ENCODE peak calls at places on chromosomes 2 and 18, in eight cellular contexts. One of them, this sample, is unnamed.

GRCh38 chr2:179612108-179612507 is 249.3 kb downstream of the ZNF385B start:
- DNase-seq in T follicular helper cell: no peak
- DNase-seq in fibroblast of gingiva: peak
- DNase-seq in NCI-H1092: no peak
- DNase-seq in hypothalamus: no peak
- DNase-seq in cardiac muscle cell: no peak
- DNase-seq in amniotic stem cell: no peak
- DNase-seq in GM19239: no peak
- DNase-seq in this sample: no peak

GRCh38 chr2:88638743-88639142 is 11.5 kb upstream of the EIF2AK3 start:
- DNase-seq in T follicular helper cell: no peak
- DNase-seq in fibroblast of gingiva: no peak
- DNase-seq in NCI-H1092: no peak
- DNase-seq in hypothalamus: no peak
- DNase-seq in cardiac muscle cell: peak
- DNase-seq in amniotic stem cell: no peak
- DNase-seq in GM19239: no peak
- DNase-seq in this sample: no peak

GRCh38 chr2:38997784-38998183 is 108.1 kb downstream of the ARHGEF33 start:
- DNase-seq in T follicular helper cell: no peak
- DNase-seq in fibroblast of gingiva: peak
- DNase-seq in NCI-H1092: no peak
- DNase-seq in hypothalamus: no peak
- DNase-seq in cardiac muscle cell: peak
- DNase-seq in amniotic stem cell: peak
- DNase-seq in GM19239: no peak
- DNase-seq in this sample: peak

GRCh38 chr18:50986360-50987087 is 18.7 kb downstream of the ELAC1 start:
- DNase-seq in T follicular helper cell: no peak
- DNase-seq in fibroblast of gingiva: peak
- DNase-seq in NCI-H1092: no peak
- DNase-seq in hypothalamus: no peak
- DNase-seq in cardiac muscle cell: no peak
- DNase-seq in amniotic stem cell: no peak
- DNase-seq in GM19239: no peak
- DNase-seq in this sample: no peak

GRCh38 chr2:56088411-56088810 is 95.4 kb upstream of the CCDC85A start:
- DNase-seq in T follicular helper cell: no peak
- DNase-seq in fibroblast of gingiva: no peak
- DNase-seq in NCI-H1092: no peak
- DNase-seq in hypothalamus: no peak
- DNase-seq in cardiac muscle cell: no peak
- DNase-seq in amniotic stem cell: no peak
- DNase-seq in GM19239: no peak
- DNase-seq in this sample: no peak

GRCh38 chr2:135149251-135149650 is 97.2 kb downstream of the RAB3GAP1 start:
- DNase-seq in T follicular helper cell: no peak
- DNase-seq in fibroblast of gingiva: peak
- DNase-seq in NCI-H1092: no peak
- DNase-seq in hypothalamus: no peak
- DNase-seq in cardiac muscle cell: peak
- DNase-seq in amniotic stem cell: no peak
- DNase-seq in GM19239: no peak
- DNase-seq in this sample: no peak

GRCh38 chr2:226673314-226673723 is 126.3 kb downstream of the IRS1 start:
- DNase-seq in T follicular helper cell: no peak
- DNase-seq in fibroblast of gingiva: peak
- DNase-seq in NCI-H1092: no peak
- DNase-seq in hypothalamus: no peak
- DNase-seq in cardiac muscle cell: peak
- DNase-seq in amniotic stem cell: peak
- DNase-seq in GM19239: no peak
- DNase-seq in this sample: no peak

GRCh38 chr2:84989422-84989821 is 18.5 kb downstream of the KCMF1 start:
- DNase-seq in T follicular helper cell: no peak
- DNase-seq in fibroblast of gingiva: no peak
- DNase-seq in NCI-H1092: no peak
- DNase-seq in hypothalamus: no peak
- DNase-seq in cardiac muscle cell: no peak
- DNase-seq in amniotic stem cell: no peak
- DNase-seq in GM19239: no peak
- DNase-seq in this sample: no peak

GRCh38 chr2:200239216-200239615 is 67.3 kb upstream of the SPATS2L start:
- DNase-seq in T follicular helper cell: no peak
- DNase-seq in fibroblast of gingiva: no peak
- DNase-seq in NCI-H1092: no peak
- DNase-seq in hypothalamus: no peak
- DNase-seq in cardiac muscle cell: no peak
- DNase-seq in amniotic stem cell: no peak
- DNase-seq in GM19239: no peak
- DNase-seq in this sample: no peak

GRCh38 chr2:214242797-214243196 is 168.1 kb upstream of the VWC2L start:
- DNase-seq in T follicular helper cell: no peak
- DNase-seq in fibroblast of gingiva: no peak
- DNase-seq in NCI-H1092: no peak
- DNase-seq in hypothalamus: no peak
- DNase-seq in cardiac muscle cell: no peak
- DNase-seq in amniotic stem cell: no peak
- DNase-seq in GM19239: no peak
- DNase-seq in this sample: no peak

GRCh38 chr2:144553379-144553778 is 33.5 kb upstream of the ZEB2 start:
- DNase-seq in T follicular helper cell: no peak
- DNase-seq in fibroblast of gingiva: peak
- DNase-seq in NCI-H1092: no peak
- DNase-seq in hypothalamus: no peak
- DNase-seq in cardiac muscle cell: peak
- DNase-seq in amniotic stem cell: peak
- DNase-seq in GM19239: no peak
- DNase-seq in this sample: peak

GRCh38 chr2:11703700-11704099 is 33.7 kb upstream of the NTSR2 start:
- DNase-seq in T follicular helper cell: no peak
- DNase-seq in fibroblast of gingiva: no peak
- DNase-seq in NCI-H1092: no peak
- DNase-seq in hypothalamus: no peak
- DNase-seq in cardiac muscle cell: no peak
- DNase-seq in amniotic stem cell: no peak
- DNase-seq in GM19239: no peak
- DNase-seq in this sample: no peak

GRCh38 chr2:239292956-239293355 is 107.9 kb downstream of the HDAC4 start:
- DNase-seq in T follicular helper cell: no peak
- DNase-seq in fibroblast of gingiva: no peak
- DNase-seq in NCI-H1092: no peak
- DNase-seq in hypothalamus: no peak
- DNase-seq in cardiac muscle cell: no peak
- DNase-seq in amniotic stem cell: no peak
- DNase-seq in GM19239: no peak
- DNase-seq in this sample: no peak

GRCh38 chr2:82256288-82256687 is 1951.7 kb upstream of the LRRTM1 start:
- DNase-seq in T follicular helper cell: no peak
- DNase-seq in fibroblast of gingiva: no peak
- DNase-seq in NCI-H1092: no peak
- DNase-seq in hypothalamus: no peak
- DNase-seq in cardiac muscle cell: no peak
- DNase-seq in amniotic stem cell: no peak
- DNase-seq in GM19239: no peak
- DNase-seq in this sample: no peak

GRCh38 chr2:121947681-121948080 is 192.2 kb downstream of the TSN start:
- DNase-seq in T follicular helper cell: no peak
- DNase-seq in fibroblast of gingiva: no peak
- DNase-seq in NCI-H1092: no peak
- DNase-seq in hypothalamus: no peak
- DNase-seq in cardiac muscle cell: no peak
- DNase-seq in amniotic stem cell: no peak
- DNase-seq in GM19239: no peak
- DNase-seq in this sample: no peak

GRCh38 chr2:108586631-108587030 is 52.4 kb downstream of the LIMS1 start:
- DNase-seq in T follicular helper cell: no peak
- DNase-seq in fibroblast of gingiva: no peak
- DNase-seq in NCI-H1092: no peak
- DNase-seq in hypothalamus: no peak
- DNase-seq in cardiac muscle cell: no peak
- DNase-seq in amniotic stem cell: no peak
- DNase-seq in GM19239: no peak
- DNase-seq in this sample: no peak

GRCh38 chr2:152730591-152731333 is 12.3 kb downstream of the ARL6IP6 start:
- DNase-seq in T follicular helper cell: peak
- DNase-seq in fibroblast of gingiva: peak
- DNase-seq in NCI-H1092: no peak
- DNase-seq in hypothalamus: no peak
- DNase-seq in cardiac muscle cell: peak
- DNase-seq in amniotic stem cell: no peak
- DNase-seq in GM19239: no peak
- DNase-seq in this sample: no peak

GRCh38 chr2:164954954-164955701 is at the start of gene SLC38A11:
- DNase-seq in T follicular helper cell: no peak
- DNase-seq in fibroblast of gingiva: no peak
- DNase-seq in NCI-H1092: no peak
- DNase-seq in hypothalamus: no peak
- DNase-seq in cardiac muscle cell: peak
- DNase-seq in amniotic stem cell: no peak
- DNase-seq in GM19239: no peak
- DNase-seq in this sample: no peak

GRCh38 chr2:166634706-166635105 is 140.7 kb upstream of the SCN7A start:
- DNase-seq in T follicular helper cell: no peak
- DNase-seq in fibroblast of gingiva: no peak
- DNase-seq in NCI-H1092: no peak
- DNase-seq in hypothalamus: no peak
- DNase-seq in cardiac muscle cell: no peak
- DNase-seq in amniotic stem cell: no peak
- DNase-seq in GM19239: no peak
- DNase-seq in this sample: no peak

GRCh38 chr2:142867161-142867560 is 10.3 kb upstream of the KYNU start:
- DNase-seq in T follicular helper cell: no peak
- DNase-seq in fibroblast of gingiva: no peak
- DNase-seq in NCI-H1092: no peak
- DNase-seq in hypothalamus: no peak
- DNase-seq in cardiac muscle cell: no peak
- DNase-seq in amniotic stem cell: no peak
- DNase-seq in GM19239: no peak
- DNase-seq in this sample: no peak

GRCh38 chr2:68362069-68362468 is 3.0 kb upstream of the PLEK start:
- DNase-seq in T follicular helper cell: peak
- DNase-seq in fibroblast of gingiva: peak
- DNase-seq in NCI-H1092: peak
- DNase-seq in hypothalamus: peak
- DNase-seq in cardiac muscle cell: peak
- DNase-seq in amniotic stem cell: no peak
- DNase-seq in GM19239: no peak
- DNase-seq in this sample: peak

GRCh38 chr2:120134263-120134662 is 88.9 kb downstream of the TMEM185B start:
- DNase-seq in T follicular helper cell: no peak
- DNase-seq in fibroblast of gingiva: peak
- DNase-seq in NCI-H1092: no peak
- DNase-seq in hypothalamus: no peak
- DNase-seq in cardiac muscle cell: peak
- DNase-seq in amniotic stem cell: no peak
- DNase-seq in GM19239: no peak
- DNase-seq in this sample: peak

GRCh38 chr2:106841886-106842645 is 43.9 kb downstream of the ST6GAL2 start:
- DNase-seq in T follicular helper cell: no peak
- DNase-seq in fibroblast of gingiva: no peak
- DNase-seq in NCI-H1092: peak
- DNase-seq in hypothalamus: no peak
- DNase-seq in cardiac muscle cell: no peak
- DNase-seq in amniotic stem cell: no peak
- DNase-seq in GM19239: no peak
- DNase-seq in this sample: no peak

GRCh38 chr2:212135739-212136138 is 402.9 kb downstream of the ERBB4 start:
- DNase-seq in T follicular helper cell: no peak
- DNase-seq in fibroblast of gingiva: peak
- DNase-seq in NCI-H1092: peak
- DNase-seq in hypothalamus: no peak
- DNase-seq in cardiac muscle cell: no peak
- DNase-seq in amniotic stem cell: no peak
- DNase-seq in GM19239: no peak
- DNase-seq in this sample: no peak

GRCh38 chr2:86790134-86790827 is 432 bp downstream of the CD8A start:
- DNase-seq in T follicular helper cell: no peak
- DNase-seq in fibroblast of gingiva: no peak
- DNase-seq in NCI-H1092: no peak
- DNase-seq in hypothalamus: no peak
- DNase-seq in cardiac muscle cell: no peak
- DNase-seq in amniotic stem cell: no peak
- DNase-seq in GM19239: no peak
- DNase-seq in this sample: no peak

GRCh38 chr2:238949710-238950345 is 101.9 kb downstream of the TWIST2 start:
- DNase-seq in T follicular helper cell: no peak
- DNase-seq in fibroblast of gingiva: no peak
- DNase-seq in NCI-H1092: no peak
- DNase-seq in hypothalamus: no peak
- DNase-seq in cardiac muscle cell: no peak
- DNase-seq in amniotic stem cell: no peak
- DNase-seq in GM19239: no peak
- DNase-seq in this sample: no peak

GRCh38 chr2:9333591-9334171 is 89.6 kb downstream of the ITGB1BP1 start:
- DNase-seq in T follicular helper cell: no peak
- DNase-seq in fibroblast of gingiva: peak
- DNase-seq in NCI-H1092: peak
- DNase-seq in hypothalamus: no peak
- DNase-seq in cardiac muscle cell: peak
- DNase-seq in amniotic stem cell: peak
- DNase-seq in GM19239: no peak
- DNase-seq in this sample: peak

This sample was measured in glomerular endothelial cell.